ENCODE peak calls at places on chromosomes 11 and 22, in ten cellular contexts. F, L, D, Q, B, E, O, C, H and M are unnamed samples. For H3K4me1 and H3K27me3, the result is how much of the 10 kb centered on the place peaks cover.

GRCh38 chr11:126901783-126902182 is 98.8 kb downstream of the KIRREL3 start:
- DNase-seq in O (no peak), Q (no peak), L (no peak), H (no peak), C (no peak), D (no peak), B (no peak), F (no peak), E (no peak), M (no peak)

GRCh38 chr11:134030853-134031252 is 38.0 kb upstream of the JAM3 start:
- DNase-seq in B (no peak), D (no peak), F (no peak), E (no peak), O (no peak), L (no peak), H (peak), C (no peak), Q (no peak), M (no peak)

GRCh38 chr11:61567286-61568061 is 13.4 kb downstream of the SYT7 start:
- DNase-seq in H (peak), C (peak), B (peak), E (peak), D (peak), L (no peak), O (peak), Q (peak), F (peak), M (peak)

GRCh38 chr11:119025978-119026766 is 4.5 kb downstream of the SLC37A4 start:
- DNase-seq in E (no peak), O (no peak), C (no peak), Q (no peak), H (no peak), B (no peak), L (no peak), D (no peak), F (no peak), M (no peak)

GRCh38 chr22:40030757-40031092 is 36.0 kb downstream of the FAM83F start:
- DNase-seq in D (no peak), L (no peak), H (no peak), B (no peak), E (no peak), F (no peak), O (no peak), C (no peak), Q (no peak), M (no peak)

GRCh38 chr11:133966924-133967598 is 10.3 kb upstream of the IGSF9B start:
- DNase-seq in Q (no peak), F (peak), H (peak), O (no peak), L (no peak), C (no peak), D (no peak), E (peak), B (peak), M (peak)

GRCh38 chr11:75777461-75778110 is 9.0 kb downstream of the DGAT2 start:
- DNase-seq in Q (no peak), F (no peak), D (no peak), C (no peak), O (no peak), E (no peak), H (no peak), B (no peak), L (no peak), M (no peak)

GRCh38 chr11:70783356-70783755 is 385.0 kb downstream of the CTTN start:
- DNase-seq in Q (no peak), L (no peak), C (no peak), H (no peak), F (no peak), O (no peak), E (no peak), B (no peak), D (no peak), M (no peak)

GRCh38 chr22:29142116-29142515 is 63.6 kb upstream of the EMID1 start:
- DNase-seq in D (no peak), B (no peak), Q (no peak), C (no peak), E (no peak), F (no peak), L (no peak), O (no peak), H (no peak), M (no peak)

GRCh38 chr11:107859459-107860239 is 1.1 kb upstream of the SLC35F2 start:
- DNase-seq in H (peak), D (no peak), F (peak), O (no peak), L (no peak), C (no peak), Q (peak), E (peak), B (no peak), M (peak)

GRCh38 chr11:48043111-48043997 is 63.0 kb downstream of the PTPRJ start:
- DNase-seq in D (no peak), B (no peak), E (no peak), H (peak), C (no peak), O (no peak), L (no peak), Q (no peak), F (no peak), M (no peak)

GRCh38 chr11:68946416-68947090 is 34.2 kb downstream of the MRGPRD start:
- DNase-seq in Q (peak), B (peak), E (no peak), O (no peak), C (no peak), H (no peak), F (peak), L (no peak), D (peak), M (peak)

GRCh38 chr22:19514831-19515565 is 9.2 kb downstream of the CLDN5 start:
- DNase-seq in D (no peak), H (no peak), E (no peak), L (no peak), Q (no peak), O (no peak), F (no peak), C (no peak), B (no peak), M (no peak)

GRCh38 chr11:116707250-116707649 is 65.5 kb downstream of the BUD13 start:
- DNase-seq in O (no peak), B (no peak), H (no peak), L (no peak), Q (peak), C (no peak), E (no peak), D (no peak), F (no peak), M (peak)

GRCh38 chr11:43071338-43071737 is 240.5 kb upstream of the API5 start:
- DNase-seq in D (no peak), L (no peak), B (no peak), E (no peak), F (no peak), Q (no peak), O (no peak), C (no peak), H (no peak), M (no peak)

GRCh38 chr22:37283393-37283937 is 1.2 kb downstream of the CYTH4 start:
- DNase-seq in B (peak), C (no peak), E (no peak), H (peak), F (no peak), D (no peak), Q (no peak), O (peak), L (no peak), M (no peak)

GRCh38 chr11:58059011-58059358 is 28.2 kb downstream of the OR6Q1 start:
- DNase-seq in O (no peak), E (no peak), Q (no peak), H (no peak), L (no peak), F (peak), D (peak), B (no peak), C (no peak), M (no peak)

GRCh38 chr11:120890921-120891320 is 133.0 kb upstream of the TBCEL start:
- DNase-seq in L (no peak), H (no peak), Q (no peak), D (no peak), O (no peak), E (no peak), C (no peak), B (no peak), F (no peak), M (no peak)

GRCh38 chr11:36564376-36565032 is 3.3 kb upstream of the RAG1 start:
- DNase-seq in Q (no peak), E (no peak), D (peak), C (no peak), H (peak), L (no peak), O (no peak), F (peak), B (no peak), M (no peak)

GRCh38 chr11:96256604-96257003 is 86.4 kb downstream of the MAML2 start:
- DNase-seq in D (no peak), C (no peak), F (no peak), Q (no peak), O (no peak), B (no peak), L (no peak), E (no peak), H (no peak), M (no peak)

GRCh38 chr11:10584071-10584501 is 15.6 kb upstream of the LYVE1 start:
- DNase-seq in D (peak), B (no peak), L (no peak), F (peak), O (no peak), C (no peak), Q (no peak), H (no peak), E (no peak), M (no peak)

GRCh38 chr11:26904801-26905200 is 89.1 kb upstream of the FIBIN start:
- DNase-seq in O (no peak), D (no peak), H (no peak), Q (no peak), F (no peak), C (no peak), B (no peak), E (no peak), L (no peak), M (no peak)

GRCh38 chr11:7657306-7658025 is 15.8 kb downstream of the CYB5R2 start:
- DNase-seq in E (no peak), L (peak), B (no peak), D (peak), C (no peak), O (no peak), H (peak), F (peak), Q (peak), M (no peak)

GRCh38 chr11:80388133-80388532 is 947.3 kb upstream of the TENM4 start:
- DNase-seq in C (no peak), B (no peak), L (no peak), H (no peak), O (no peak), E (no peak), D (no peak), F (no peak), Q (no peak), M (no peak)

GRCh38 chr11:47325271-47326041 is 27.0 kb downstream of the MYBPC3 start:
- DNase-seq in F (no peak), E (no peak), C (no peak), O (no peak), H (no peak), L (no peak), B (no peak), D (no peak), Q (no peak), M (no peak)

GRCh38 chr11:14229472-14229871 is 129.5 kb downstream of the RRAS2 start:
- DNase-seq in D (no peak), L (no peak), O (no peak), C (no peak), Q (no peak), F (no peak), H (no peak), E (no peak), B (no peak), M (no peak)

GRCh38 chr22:22811016-22812009 is 76.3 kb upstream of the IGLL5 start:
- DNase-seq in D (no peak), B (no peak), O (no peak), L (no peak), Q (no peak), F (no peak), C (no peak), H (peak), E (no peak), M (no peak)

GRCh38 chr11:74255741-74256369 is 55.6 kb downstream of the P4HA3 start:
- DNase-seq in L (no peak), F (peak), E (no peak), O (no peak), B (no peak), H (peak), D (peak), Q (no peak), C (no peak), M (peak)

GRCh38 chr11:27902981-27903624 is 202.8 kb upstream of the BDNF start:
- DNase-seq in D (peak), Q (no peak), L (no peak), E (no peak), F (peak), H (no peak), O (no peak), B (no peak), C (no peak), M (no peak)

GRCh38 chr11:115765803-115766239 is 261.6 kb upstream of the CADM1 start:
- DNase-seq in B (no peak), H (no peak), Q (no peak), L (no peak), C (no peak), F (peak), D (peak), O (no peak), E (no peak), M (no peak)

GRCh38 chr11:18384157-18384641 is 10.2 kb upstream of the LDHA start:
- DNase-seq in F (peak), L (no peak), C (peak), B (no peak), O (no peak), D (peak), E (peak), H (no peak), Q (peak), M (peak)

GRCh38 chr11:19853901-19854300 is 141.3 kb downstream of the NAV2 start:
- DNase-seq in B (no peak), C (no peak), Q (no peak), H (no peak), E (no peak), L (no peak), D (peak), O (no peak), F (no peak), M (no peak)

GRCh38 chr11:124172076-124172475 is 11.1 kb upstream of the OR10D3 start:
- DNase-seq in H (no peak), O (no peak), D (no peak), C (no peak), L (no peak), B (no peak), Q (no peak), F (no peak), E (no peak), M (no peak)

GRCh38 chr11:134677338-134677948 is 265.4 kb upstream of the B3GAT1 start:
- DNase-seq in F (no peak), Q (no peak), L (no peak), E (no peak), O (no peak), D (no peak), C (no peak), B (no peak), H (no peak), M (no peak)

GRCh38 chr22:43479311-43479710 is 67.5 kb downstream of the MPPED1 start:
- DNase-seq in E (no peak), L (no peak), Q (no peak), B (no peak), O (no peak), H (no peak), F (no peak), D (no peak), C (no peak), M (no peak)

GRCh38 chr22:22870577-22871398 is 16.8 kb upstream of the IGLL5 start:
- DNase-seq in H (peak), L (no peak), Q (no peak), E (no peak), F (no peak), B (no peak), C (no peak), O (no peak), D (no peak), M (no peak)

GRCh38 chr11:78208257-78209165 is 19.8 kb downstream of the USP35 start:
- DNase-seq in F (peak), L (no peak), H (no peak), O (no peak), C (no peak), E (peak), Q (no peak), D (no peak), B (no peak), M (no peak)

GRCh38 chr22:26584010-26584409 is 5.9 kb downstream of the TPST2 start:
- DNase-seq in Q (no peak), O (no peak), D (no peak), C (no peak), H (no peak), F (no peak), B (no peak), E (no peak), L (no peak), M (no peak)

GRCh38 chr22:26580240-26580962 is 9.5 kb downstream of the TPST2 start:
- DNase-seq in H (no peak), B (no peak), D (no peak), O (no peak), E (no peak), Q (no peak), F (no peak), L (no peak), C (no peak), M (no peak)

GRCh38 chr22:26579331-26579886 is 10.5 kb downstream of the TPST2 start:
- DNase-seq in C (no peak), L (no peak), F (no peak), H (peak), Q (no peak), E (no peak), B (peak), D (no peak), O (peak), M (no peak)

GRCh38 chr22:26581026-26581425 is 8.9 kb downstream of the TPST2 start:
- DNase-seq in Q (no peak), D (no peak), F (no peak), E (no peak), B (no peak), O (no peak), L (no peak), C (no peak), H (no peak), M (no peak)

DNA sequence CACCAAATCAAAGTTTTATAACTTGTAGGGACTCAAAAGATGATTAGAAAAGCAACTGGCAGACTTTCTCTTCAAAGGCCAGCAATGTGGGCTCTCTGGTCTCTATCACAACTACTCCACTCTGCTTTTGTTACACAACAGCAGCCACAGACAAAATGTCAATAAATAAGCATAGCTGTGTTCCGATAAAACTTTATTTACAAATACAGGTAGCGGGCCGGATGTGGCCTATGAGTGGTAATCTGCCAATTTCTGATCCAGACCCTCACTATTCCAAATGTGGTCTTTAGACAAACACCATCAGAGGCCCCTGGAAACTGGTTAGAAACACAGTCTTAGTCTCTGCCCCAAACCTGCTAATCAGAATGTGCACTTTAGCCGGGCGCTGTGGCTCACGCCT is 8.2 kb downstream of the TPST2 start:
- DNase-seq in D (no peak), O (no peak), F (no peak), H (no peak), E (no peak), C (no peak), B (no peak), L (no peak), Q (no peak), M (no peak)
- H3K27ac ChIP-seq in D (no peak), O (no peak), F (no peak), H (peak), E (no peak), C (no peak), B (no peak), L (no peak), Q (no peak), M (no peak)

DNA sequence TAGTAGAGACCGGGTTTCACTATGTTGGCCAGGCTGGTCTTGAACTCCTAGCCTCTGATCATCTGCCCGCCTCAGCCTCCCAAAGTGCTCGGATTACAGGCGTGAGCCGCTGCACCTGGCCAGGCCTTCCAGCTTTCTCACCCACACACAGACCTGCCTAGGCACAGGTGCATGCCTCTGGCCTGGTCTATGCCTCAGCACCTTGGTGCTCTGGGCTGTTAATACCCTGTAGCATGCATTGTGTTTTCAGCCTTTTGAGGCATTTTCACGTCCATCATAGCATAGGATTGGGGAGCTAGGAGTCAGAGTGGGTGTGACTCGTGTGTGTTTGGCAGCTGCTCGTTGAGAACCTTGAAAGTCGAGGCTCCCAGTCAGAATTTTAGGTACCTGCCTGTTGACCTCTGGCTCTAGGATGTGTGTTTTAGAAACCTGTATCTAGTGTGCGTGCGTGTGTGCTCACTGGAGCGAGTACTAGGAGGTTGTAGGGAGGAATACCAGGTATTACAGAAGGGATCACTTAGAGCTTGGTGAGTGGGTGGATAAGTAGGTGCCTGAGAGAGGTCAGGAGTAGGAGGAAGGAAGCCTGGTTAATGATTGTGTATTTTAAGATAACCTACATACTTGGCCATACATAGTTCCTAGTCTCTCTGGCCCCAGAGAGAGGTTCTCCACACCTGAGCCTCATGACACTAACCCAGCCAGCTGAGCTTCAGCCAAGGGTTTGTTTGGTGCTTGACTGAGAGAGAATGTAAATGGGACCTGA is 20.0 kb downstream of the CRKL start:
- DNase-seq in D (no peak), H (no peak), E (no peak), C (no peak), L (no peak), O (no peak), B (no peak), F (no peak), Q (peak), M (no peak)
- H3K4me1 ChIP-seq in D (under half), H (under half), E (half or more), C (under half), L (under half), O (under half), B (under half), F (under half), Q (under half), M (under half)

DNA sequence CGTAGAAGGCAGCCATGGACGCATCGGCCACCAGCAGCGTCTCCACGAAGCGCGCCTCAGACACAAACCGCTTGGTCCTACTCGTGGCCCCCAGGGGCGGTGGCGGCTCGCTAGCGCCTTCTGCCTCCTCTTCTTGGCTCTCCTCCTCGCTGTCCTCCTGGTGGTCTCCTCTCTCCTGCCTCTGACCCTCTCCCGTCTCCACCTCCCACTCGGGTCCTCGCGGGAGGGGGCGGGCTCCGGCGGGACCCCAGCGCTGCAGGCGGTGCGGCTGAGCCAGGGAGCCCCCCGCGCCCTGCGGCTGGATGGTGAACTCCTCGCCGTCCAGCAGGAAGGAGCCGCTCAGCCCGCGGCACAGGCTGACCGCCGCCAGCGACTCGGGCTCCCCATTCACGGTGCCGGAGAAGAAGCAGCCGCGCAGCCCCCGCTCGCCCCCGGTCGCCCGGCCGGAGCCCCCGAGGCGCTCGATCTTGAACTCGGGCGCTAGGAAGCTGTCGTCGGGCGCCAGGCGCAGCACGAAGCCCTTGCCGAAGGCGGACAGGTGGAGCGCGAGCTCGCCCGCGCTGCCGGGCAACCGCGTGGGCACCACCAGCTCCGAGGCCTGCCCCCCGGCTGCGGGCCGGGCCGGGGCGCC is 713 bp downstream of the ADAMTS8 start:
- DNase-seq in L (no peak), E (peak), C (no peak), O (no peak), F (no peak), Q (no peak), H (no peak), B (peak), D (no peak), M (no peak)
- H3K27me3 ChIP-seq in L (under half), E (half or more), C (under half), O (under half), F (under half), Q (under half), H (under half), B (under half), D (half or more), M (under half)

GRCh38 chr11:103696130-103696529 is 340.3 kb upstream of the DDI1 start:
- DNase-seq in F (peak), O (no peak), B (no peak), Q (no peak), H (no peak), E (no peak), L (no peak), C (no peak), D (no peak), M (no peak)
- H3K27ac ChIP-seq in F (no peak), O (no peak), B (no peak), Q (no peak), H (no peak), E (no peak), L (no peak), C (no peak), D (no peak), M (no peak)

GRCh38 chr11:129836979-129837378 is 21.3 kb downstream of the TMEM45B start:
- DNase-seq in O (no peak), F (no peak), B (no peak), Q (no peak), C (no peak), D (no peak), L (no peak), E (no peak), H (no peak), M (no peak)
- H3K4me1 ChIP-seq in O (under half), F (under half), B (under half), Q (under half), C (under half), D (under half), L (under half), E (under half), H (under half), M (under half)